ENCODE peak calls at places on chromosomes 2 and 18, in four cellular contexts. F, H, J and T are unnamed samples.

GRCh38 chr2:74843371-74844298 is 9.7 kb downstream of the HK2 start:
- DNase-seq in H (no peak), J (peak; percentile 96), F (no peak), T (no peak)

GRCh38 chr2:188320861-188321260 is 29.2 kb downstream of the GULP1 start:
- DNase-seq in F (no peak), J (no peak), H (no peak), T (no peak)

GRCh38 chr2:70132244-70133126 is 45.2 kb downstream of the PCBP1 start:
- DNase-seq in F (no peak), J (peak; percentile 76), H (peak; percentile 54), T (no peak)

GRCh38 chr2:207054521-207054920 is 111.2 kb downstream of the KLF7 start:
- DNase-seq in H (no peak), F (no peak), J (peak; percentile 58), T (no peak)

GRCh38 chr18:39481281-39481680 is 1915.7 kb upstream of the CELF4 start:
- DNase-seq in J (no peak), F (no peak), H (no peak), T (no peak)

GRCh38 chr2:163345795-163346573 is 389.8 kb downstream of the FIGN start:
- DNase-seq in H (no peak), F (peak; percentile 21), J (peak; percentile 56), T (no peak)

GRCh38 chr2:18883626-18884456 is 294.5 kb upstream of the NT5C1B start:
- DNase-seq in J (peak; percentile 53), H (no peak), F (no peak), T (no peak)

GRCh38 chr18:76376668-76377358 is 118.2 kb downstream of the ZNF516 start:
- DNase-seq in J (peak; percentile 43), F (no peak), H (no peak), T (no peak)

GRCh38 chr2:238720232-238720672 is 127.6 kb upstream of the TWIST2 start:
- DNase-seq in H (peak; percentile 54), J (peak; percentile 63), F (no peak), T (peak; percentile 28)

GRCh38 chr2:213067888-213068287 is 83.5 kb downstream of the IKZF2 start:
- DNase-seq in J (no peak), F (no peak), H (no peak), T (no peak)

GRCh38 chr18:54878662-54879058 is 50.4 kb downstream of the RAB27B start:
- DNase-seq in H (no peak), F (no peak), J (no peak), T (no peak)

GRCh38 chr2:225164406-225165048 is 122.3 kb upstream of the DOCK10 start:
- DNase-seq in F (no peak), H (no peak), J (peak; percentile 36), T (no peak)

GRCh38 chr2:32772623-32773221 is 144.9 kb downstream of the TTC27 start:
- DNase-seq in J (peak; percentile 66), F (no peak), H (no peak), T (no peak)

GRCh38 chr2:195318440-195319111 is 338.4 kb upstream of the SLC39A10 start:
- DNase-seq in J (peak; percentile 49), F (no peak), H (no peak), T (no peak)

GRCh38 chr18:36829362-36830140 is 624 bp downstream of the KIAA1328 start:
- DNase-seq in J (peak; percentile 59), F (no peak), H (no peak), T (no peak)

GRCh38 chr2:223007531-223007930 is 44.5 kb upstream of the KCNE4 start:
- DNase-seq in F (no peak), J (peak; percentile 62), H (no peak), T (no peak)

GRCh38 chr2:82968381-82968780 is 1490.7 kb downstream of the SUCLG1 start:
- DNase-seq in J (no peak), F (no peak), H (no peak), T (no peak)

GRCh38 chr2:173401716-173402326 is 47.1 kb downstream of the CDCA7 start:
- DNase-seq in H (no peak), F (no peak), J (peak; percentile 2), T (no peak)

GRCh38 chr18:76459687-76460350 is 35.2 kb downstream of the ZNF516 start:
- DNase-seq in H (no peak), F (no peak), J (peak; percentile 100), T (no peak)

GRCh38 chr2:25347846-25348245 is 6.1 kb upstream of the DNMT3A start:
- DNase-seq in H (no peak), J (no peak), F (no peak), T (no peak)

GRCh38 chr18:10840768-10841167 is 308.6 kb downstream of the PIEZO2 start:
- DNase-seq in F (no peak), J (no peak), H (no peak), T (no peak)

GRCh38 chr2:18074476-18074875 is 196.0 kb downstream of the KCNS3 start:
- DNase-seq in J (no peak), H (no peak), F (no peak), T (no peak)

GRCh38 chr18:77765468-77765867 is 515.8 kb downstream of the GALR1 start:
- DNase-seq in H (no peak), F (no peak), J (peak; percentile 6), T (no peak)

GRCh38 chr2:127582863-127583861 is 47.7 kb downstream of the MYO7B start:
- DNase-seq in J (no peak), H (no peak), F (no peak), T (peak; percentile 9)

GRCh38 chr2:10277293-10278028 is 25.2 kb upstream of the HPCAL1 start:
- DNase-seq in H (no peak), J (no peak), F (no peak), T (no peak)

GRCh38 chr18:36761186-36761698 is 67.6 kb downstream of the TPGS2 start:
- DNase-seq in J (no peak), H (no peak), F (no peak), T (no peak)

GRCh38 chr2:226782092-226782713 is 17.4 kb downstream of the IRS1 start:
- DNase-seq in H (no peak), F (no peak), J (no peak), T (no peak)

GRCh38 chr2:120516323-120517314 is 170.7 kb downstream of the INHBB start:
- DNase-seq in H (no peak), F (no peak), J (no peak), T (no peak)

GRCh38 chr2:181431674-181432073 is 25.5 kb upstream of the ITGA4 start:
- DNase-seq in H (no peak), F (no peak), J (no peak), T (no peak)

GRCh38 chr2:74887445-74887951 is 53.6 kb downstream of the HK2 start:
- DNase-seq in J (peak; percentile 82), F (no peak), H (no peak), T (no peak)

GRCh38 chr2:127646487-127647241 is 711 bp downstream of the GPR17 start:
- DNase-seq in F (no peak), H (peak; percentile 15), J (no peak), T (no peak)

GRCh38 chr18:12246849-12247808 is 7.0 kb upstream of the CIDEA start:
- DNase-seq in J (no peak), H (no peak), F (no peak), T (no peak)
- TF ChIP-seq CTCF in J (peak; percentile 19), H (no peak), F (peak; percentile 15), T (no peak)

GRCh38 chr18:48236822-48237221 is 172.4 kb downstream of the ZBTB7C start:
- DNase-seq in F (no peak), J (no peak), H (no peak), T (no peak)

GRCh38 chr18:48238636-48239035 is 170.5 kb downstream of the ZBTB7C start:
- DNase-seq in J (no peak), H (no peak), F (no peak), T (no peak)

DNA sequence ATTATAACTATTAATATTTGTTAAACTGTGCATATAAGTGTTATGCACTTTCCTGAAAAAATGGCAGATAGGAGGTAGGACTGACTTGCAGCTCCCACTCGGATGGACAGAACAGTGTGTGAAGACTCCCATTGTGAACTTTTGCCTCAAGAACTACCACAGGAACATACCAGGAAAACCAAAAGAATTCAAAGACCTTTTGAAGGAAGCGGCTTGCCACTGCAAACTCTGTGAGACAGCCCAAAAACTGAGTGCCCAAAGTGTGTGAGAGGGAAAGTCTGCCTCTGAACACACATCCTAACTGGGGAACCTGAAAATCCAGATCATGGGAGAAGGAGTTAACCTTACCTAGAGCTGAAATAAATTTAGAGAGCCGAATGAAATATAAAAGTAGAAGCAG is 171.0 kb downstream of the ZBTB7C start:
- DNase-seq in J (peak; percentile 18), F (no peak), H (no peak), T (no peak)
- TF ChIP-seq CTCF in J (no peak), F (no peak), H (no peak), T (no peak)

GRCh38 chr2:68342470-68342869 is 22.6 kb upstream of the PLEK start:
- DNase-seq in J (no peak), F (no peak), H (no peak), T (no peak)
- TF ChIP-seq CTCF in J (no peak), F (no peak), H (no peak), T (no peak)

DNA sequence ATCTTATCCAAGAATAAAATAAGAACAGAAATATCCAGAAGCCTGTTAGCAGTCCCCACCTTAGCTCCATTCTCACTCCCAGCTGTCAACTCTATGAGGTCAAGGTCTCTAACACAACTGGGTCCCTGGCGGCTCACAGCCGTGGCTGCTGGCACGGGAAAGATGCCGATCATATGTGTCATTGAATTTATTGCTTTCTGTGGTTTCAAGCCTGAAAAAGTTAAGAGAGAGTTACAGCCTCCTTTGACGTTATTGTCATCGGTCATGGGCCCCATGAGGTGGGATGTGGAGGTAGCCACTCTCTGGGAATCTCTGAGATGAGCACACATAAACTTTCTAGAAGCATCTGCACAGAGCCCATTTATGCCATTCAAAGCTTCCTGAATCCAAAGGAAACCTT is 28.7 kb upstream of the CABLES1 start:
- DNase-seq in H (no peak), F (no peak), J (peak; percentile 97), T (no peak)
- TF ChIP-seq CTCF in H (no peak), F (no peak), J (no peak), T (no peak)

DNA sequence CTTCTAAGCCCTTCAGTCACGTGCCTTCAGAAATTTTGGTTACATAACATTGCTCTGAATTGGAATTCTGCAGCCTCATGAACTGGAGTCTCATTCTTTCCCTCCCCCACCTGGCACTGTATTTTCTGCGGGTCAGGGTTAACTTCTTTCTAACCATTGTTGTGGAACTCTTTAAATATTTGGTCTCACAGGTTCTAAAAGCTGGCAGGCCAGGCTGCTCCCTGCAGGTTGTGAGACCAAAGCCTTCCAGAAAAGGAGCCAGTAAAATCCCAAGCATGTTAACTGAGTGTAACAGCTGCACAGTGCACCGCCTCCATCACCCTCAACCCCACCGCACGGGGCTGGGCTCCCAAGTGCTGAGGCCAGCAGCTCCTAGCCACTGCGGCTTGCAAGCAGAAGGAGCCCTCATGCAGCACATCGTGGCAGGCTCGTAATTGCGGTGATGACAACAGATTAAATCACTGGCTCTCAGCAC is 174.1 kb upstream of the ALPP start:
- DNase-seq in H (peak; percentile 31), J (peak; percentile 50), F (no peak), T (no peak)
- TF ChIP-seq CTCF in H (no peak), J (no peak), F (no peak), T (no peak)